ENCODE peak calls at places on chromosomes 4 and X, in six cellular contexts. O, Z, Y, I, E and Q are unnamed samples.

GRCh38 chr4:53676402-53676871 is 85.2 kb upstream of the LNX1 start:
- DNase-seq in O (no peak), Z (no peak), Y (no peak), I (peak), E (no peak), Q (no peak)

GRCh38 chr4:106401157-106401556 is 32.6 kb upstream of the GIMD1 start:
- DNase-seq in O (no peak), Z (no peak), Y (no peak), I (no peak), E (no peak), Q (no peak)

GRCh38 chr4:109434007-109434792 is 585 bp downstream of the SEC24B start:
- DNase-seq in O (no peak), Z (no peak), Y (peak), I (peak), E (peak), Q (no peak)

GRCh38 chr4:160159457-160159856 is 1056.6 kb downstream of the RAPGEF2 start:
- DNase-seq in O (no peak), Z (no peak), Y (no peak), I (no peak), E (no peak), Q (no peak)

GRCh38 chr4:85808104-85808503 is 333.2 kb downstream of the ARHGAP24 start:
- DNase-seq in O (no peak), Z (no peak), Y (no peak), I (no peak), E (no peak), Q (no peak)

GRCh38 chr4:60948008-60948407 is 252.1 kb upstream of the ADGRL3 start:
- DNase-seq in O (no peak), Z (no peak), Y (no peak), I (peak), E (no peak), Q (no peak)

GRCh38 chr4:36773467-36773866 is 471.1 kb upstream of the NWD2 start:
- DNase-seq in O (no peak), Z (no peak), Y (no peak), I (no peak), E (no peak), Q (no peak)

GRCh38 chrX:30275498-30275897 is 28.6 kb downstream of the MAGEB1 start:
- DNase-seq in O (no peak), Z (no peak), Y (peak), I (peak), E (no peak), Q (no peak)

GRCh38 chr4:2042207-2042946 is 16.8 kb upstream of the NAT8L start:
- DNase-seq in O (no peak), Z (no peak), Y (no peak), I (peak), E (peak), Q (no peak)

GRCh38 chr4:146957252-146957651 is 11.6 kb upstream of the TTC29 start:
- DNase-seq in O (no peak), Z (no peak), Y (no peak), I (peak), E (no peak), Q (no peak)

GRCh38 chrX:99914676-99915075 is 495.4 kb downstream of the PCDH19 start:
- DNase-seq in O (no peak), Z (no peak), Y (peak), I (no peak), E (no peak), Q (no peak)

GRCh38 chr4:1608821-1609500 is 75.2 kb downstream of the FAM53A start:
- DNase-seq in O (no peak), Z (no peak), Y (no peak), I (no peak), E (no peak), Q (no peak)

GRCh38 chr4:24070117-24070516 is 180.3 kb upstream of the PPARGC1A start:
- DNase-seq in O (no peak), Z (no peak), Y (no peak), I (peak), E (no peak), Q (no peak)

GRCh38 chr4:165768281-165768680 is 104.8 kb upstream of the TLL1 start:
- DNase-seq in O (no peak), Z (no peak), Y (no peak), I (no peak), E (no peak), Q (no peak)

GRCh38 chr4:188534917-188535316 is 395.7 kb downstream of the TRIML1 start:
- DNase-seq in O (no peak), Z (no peak), Y (no peak), I (no peak), E (no peak), Q (no peak)

GRCh38 chrX:132955710-132956109 is 2.7 kb downstream of the HS6ST2 start:
- DNase-seq in O (no peak), Z (no peak), Y (no peak), I (no peak), E (no peak), Q (no peak)

GRCh38 chr4:1621996-1622637 is 62.0 kb downstream of the FAM53A start:
- DNase-seq in O (no peak), Z (no peak), Y (no peak), I (no peak), E (no peak), Q (no peak)

GRCh38 chr4:128516568-128516967 is 229.0 kb upstream of the PGRMC2 start:
- DNase-seq in O (peak), Z (no peak), Y (no peak), I (peak), E (no peak), Q (peak)

GRCh38 chrX:128623361-128623760 is 571.2 kb upstream of the ACTRT1 start:
- DNase-seq in O (no peak), Z (no peak), Y (no peak), I (no peak), E (no peak), Q (no peak)

GRCh38 chrX:138026211-138026610 is 460.3 kb downstream of the ZIC3 start:
- DNase-seq in O (no peak), Z (peak), Y (peak), I (no peak), E (peak), Q (no peak)

GRCh38 chrX:52576946-52577345 is 60.1 kb upstream of the XAGE1B start:
- DNase-seq in O (no peak), Z (no peak), Y (no peak), I (no peak), E (no peak), Q (no peak)

GRCh38 chr4:107825072-107825789 is 499 bp downstream of the SGMS2 start:
- DNase-seq in O (no peak), Z (no peak), Y (peak), I (peak), E (peak), Q (peak)

GRCh38 chr4:56220261-56220660 is 167.0 kb downstream of the AASDH start:
- DNase-seq in O (no peak), Z (no peak), Y (no peak), I (no peak), E (no peak), Q (no peak)

GRCh38 chr4:44446801-44447562 is 1.6 kb downstream of the KCTD8 start:
- DNase-seq in O (no peak), Z (no peak), Y (peak), I (no peak), E (peak), Q (no peak)

GRCh38 chr4:151671541-151672059 is 89.2 kb downstream of the GATB start:
- DNase-seq in O (no peak), Z (no peak), Y (no peak), I (no peak), E (no peak), Q (no peak)

GRCh38 chr4:175560628-175561027 is 251.4 kb downstream of the GPM6A start:
- DNase-seq in O (no peak), Z (peak), Y (peak), I (peak), E (peak), Q (no peak)

GRCh38 chr4:7398104-7398423 is 36.7 kb downstream of the PSAPL1 start:
- DNase-seq in O (peak), Z (peak), Y (peak), I (peak), E (no peak), Q (peak)

GRCh38 chr4:20255823-20256222 is 4.1 kb downstream of the SLIT2 start:
- DNase-seq in O (no peak), Z (no peak), Y (no peak), I (peak), E (no peak), Q (no peak)

GRCh38 chrX:68831405-68832100 is 2.7 kb downstream of the EFNB1 start:
- DNase-seq in O (no peak), Z (no peak), Y (no peak), I (no peak), E (no peak), Q (peak)

GRCh38 chrX:150887906-150888465 is 10.5 kb downstream of the CD99L2 start:
- DNase-seq in O (no peak), Z (no peak), Y (no peak), I (peak), E (no peak), Q (no peak)